ENCODE peak calls at places on chromosomes 3 and 15, in ten cellular contexts. F is mucosa of descending colon, E is left ventricle myocardium inferior, O is thoracic aorta, Y is fibroblast of lung, L is transverse colon, D is aorta, X is lower lobe of right lung, N is right lobe of liver, R is SJSA1. J is an unnamed sample. For H3K36me3, the result is how much of the 10 kb centered on the place peaks cover.

GRCh38 chr15:68061578-68061977 is 7.5 kb downstream of the PIAS1 start:
- DNase-seq in F (no peak), X (no peak), L (no peak), R (no peak), N (no peak), E (no peak), D (no peak), O (no peak), Y (no peak), J (no peak)

GRCh38 chr15:91855684-91856553 is 2.4 kb downstream of the SLCO3A1 start:
- DNase-seq in F (peak), R (no peak), N (no peak), O (no peak), X (peak), E (no peak), D (no peak), L (peak), Y (no peak), J (peak)

GRCh38 chr15:42727740-42728355 is 9.1 kb downstream of the CDAN1 start:
- DNase-seq in R (no peak), N (no peak), D (no peak), F (no peak), E (no peak), Y (no peak), X (peak), O (no peak), L (no peak), J (no peak)

GRCh38 chr3:34864011-34864410 is 775.3 kb upstream of the ARPP21 start:
- DNase-seq in F (no peak), O (no peak), R (no peak), N (no peak), E (no peak), L (no peak), X (no peak), Y (peak), D (no peak), J (peak)

GRCh38 chr3:150721285-150722130 is 17.8 kb upstream of the ERICH6 start:
- DNase-seq in Y (peak), F (no peak), R (peak), N (no peak), O (no peak), D (no peak), E (no peak), X (no peak), L (no peak), J (peak)

GRCh38 chr15:71109890-71110289 is 5.4 kb upstream of the THSD4 start:
- DNase-seq in D (no peak), O (no peak), L (no peak), N (no peak), X (no peak), E (no peak), F (no peak), Y (no peak), R (no peak), J (no peak)

GRCh38 chr3:14460342-14461005 is 58.1 kb downstream of the SLC6A6 start:
- DNase-seq in D (peak), F (peak), L (peak), N (peak), R (peak), E (peak), Y (peak), X (no peak), O (no peak), J (no peak)

GRCh38 chr3:190738756-190739155 is 123.7 kb downstream of the GMNC start:
- DNase-seq in R (no peak), Y (no peak), D (no peak), O (no peak), X (no peak), E (no peak), F (no peak), L (no peak), N (no peak), J (no peak)

GRCh38 chr3:34533468-34533867 is 735.0 kb downstream of the PDCD6IP start:
- DNase-seq in N (no peak), X (no peak), F (no peak), L (no peak), D (no peak), E (no peak), Y (no peak), R (no peak), O (no peak), J (no peak)

GRCh38 chr15:62135532-62136134 is 29.5 kb downstream of the C2CD4B start:
- DNase-seq in D (no peak), R (no peak), E (no peak), O (peak), X (no peak), L (peak), F (no peak), Y (peak), N (peak), J (peak)

GRCh38 chr3:139358857-139359562 is 15.2 kb downstream of the MRPS22 start:
- DNase-seq in F (no peak), D (no peak), Y (no peak), E (no peak), R (no peak), X (no peak), L (no peak), N (no peak), O (no peak), J (no peak)

GRCh38 chr3:159762981-159763465 is 225.6 kb upstream of the IL12A start:
- DNase-seq in N (peak), F (no peak), O (peak), R (peak), Y (peak), D (peak), E (peak), X (peak), L (peak), J (peak)

GRCh38 chr3:65928110-65928509 is 110.6 kb downstream of the MAGI1 start:
- DNase-seq in D (no peak), O (no peak), R (no peak), L (no peak), Y (no peak), N (no peak), X (no peak), E (no peak), F (no peak), J (no peak)

DNA sequence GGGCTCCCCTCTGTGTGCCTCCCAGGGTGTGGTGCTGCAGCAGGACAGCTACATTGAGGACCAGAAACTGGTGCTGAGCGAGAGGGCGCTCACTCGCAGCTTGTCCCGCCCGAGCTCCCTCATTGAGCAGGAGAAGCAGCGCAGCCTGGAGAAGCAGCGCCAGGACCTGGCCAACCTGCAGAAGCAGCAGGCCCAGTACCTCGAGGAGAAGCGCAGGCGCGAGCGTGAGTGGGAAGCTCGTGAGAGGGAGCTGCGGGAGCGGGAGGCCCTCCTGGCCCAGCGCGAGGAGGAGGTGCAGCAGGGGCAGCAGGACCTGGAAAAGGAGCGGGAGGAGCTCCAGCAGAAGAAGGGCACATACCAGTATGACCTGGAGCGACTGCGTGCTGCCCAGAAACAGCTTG is 53.7 kb downstream of the KLHL25 start:
- DNase-seq in L (no peak), E (no peak), O (no peak), N (no peak), F (no peak), R (no peak), X (no peak), Y (no peak), D (no peak), J (no peak)
- H3K36me3 ChIP-seq in L (half or more), E (half or more), O (under half), N (under half), F (under half), R (half or more), X (half or more), Y (under half), D (under half), J (under half)

DNA sequence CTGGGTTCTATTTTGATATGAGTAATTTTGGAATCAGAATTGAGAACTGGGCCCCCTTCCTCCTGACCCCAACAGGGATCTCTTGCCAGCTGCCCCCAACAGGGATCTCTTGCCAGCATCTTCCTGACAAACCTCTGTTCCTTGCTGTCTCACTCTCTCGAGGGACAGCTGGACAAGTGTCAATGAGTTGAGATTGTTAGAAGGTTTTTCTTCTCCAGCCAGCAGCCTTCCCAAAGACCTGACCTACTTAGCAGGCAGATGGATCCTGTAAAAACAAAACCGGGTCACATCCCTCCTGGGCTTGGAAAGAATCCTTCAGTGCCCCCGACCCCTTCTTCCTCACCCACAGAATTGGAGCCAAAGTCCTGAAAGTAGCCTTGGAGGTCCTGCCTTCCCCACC is 21.6 kb downstream of the LIMD1 start:
- DNase-seq in L (no peak), F (no peak), Y (no peak), N (no peak), D (no peak), X (no peak), R (no peak), E (no peak), O (no peak), J (no peak)
- H3K36me3 ChIP-seq in L (under half), F (under half), Y (under half), N (under half), D (under half), X (under half), R (under half), E (under half), O (under half), J (under half)

DNA sequence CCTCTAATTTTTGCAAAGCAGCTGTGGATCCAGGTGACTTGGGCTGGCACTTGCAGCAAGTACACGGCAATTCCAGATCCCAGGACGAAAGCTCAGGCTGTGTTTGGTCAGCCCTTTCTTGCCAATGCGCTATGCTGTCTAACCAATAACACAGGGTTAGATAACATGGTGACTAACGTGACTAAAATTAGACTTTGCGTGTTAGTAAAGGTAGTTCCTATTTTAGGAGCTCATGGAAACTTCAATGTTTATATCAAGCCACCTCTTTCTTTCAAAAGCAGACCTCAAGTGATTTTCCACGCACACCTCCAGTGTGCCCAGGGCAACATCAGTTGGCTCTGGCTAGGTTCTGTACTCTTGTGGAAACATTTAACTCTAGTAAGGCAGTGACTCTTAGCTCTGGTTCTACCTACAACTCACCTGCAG is 32.5 kb downstream of the CDCP1 start:
- DNase-seq in R (no peak), D (no peak), O (no peak), F (no peak), L (no peak), N (no peak), Y (peak), E (no peak), X (no peak), J (no peak)
- H3K36me3 ChIP-seq in R (under half), D (under half), O (under half), F (under half), L (under half), N (under half), Y (under half), E (under half), X (under half), J (under half)

GRCh38 chr15:58921267-58921666 is 12.2 kb downstream of the SLTM start:
- DNase-seq in R (no peak), D (no peak), X (no peak), F (no peak), O (no peak), Y (no peak), N (no peak), L (no peak), E (no peak), J (no peak)
- H3K36me3 ChIP-seq in R (half or more), D (under half), X (under half), F (under half), O (under half), Y (under half), N (under half), L (under half), E (under half), J (under half)

DNA sequence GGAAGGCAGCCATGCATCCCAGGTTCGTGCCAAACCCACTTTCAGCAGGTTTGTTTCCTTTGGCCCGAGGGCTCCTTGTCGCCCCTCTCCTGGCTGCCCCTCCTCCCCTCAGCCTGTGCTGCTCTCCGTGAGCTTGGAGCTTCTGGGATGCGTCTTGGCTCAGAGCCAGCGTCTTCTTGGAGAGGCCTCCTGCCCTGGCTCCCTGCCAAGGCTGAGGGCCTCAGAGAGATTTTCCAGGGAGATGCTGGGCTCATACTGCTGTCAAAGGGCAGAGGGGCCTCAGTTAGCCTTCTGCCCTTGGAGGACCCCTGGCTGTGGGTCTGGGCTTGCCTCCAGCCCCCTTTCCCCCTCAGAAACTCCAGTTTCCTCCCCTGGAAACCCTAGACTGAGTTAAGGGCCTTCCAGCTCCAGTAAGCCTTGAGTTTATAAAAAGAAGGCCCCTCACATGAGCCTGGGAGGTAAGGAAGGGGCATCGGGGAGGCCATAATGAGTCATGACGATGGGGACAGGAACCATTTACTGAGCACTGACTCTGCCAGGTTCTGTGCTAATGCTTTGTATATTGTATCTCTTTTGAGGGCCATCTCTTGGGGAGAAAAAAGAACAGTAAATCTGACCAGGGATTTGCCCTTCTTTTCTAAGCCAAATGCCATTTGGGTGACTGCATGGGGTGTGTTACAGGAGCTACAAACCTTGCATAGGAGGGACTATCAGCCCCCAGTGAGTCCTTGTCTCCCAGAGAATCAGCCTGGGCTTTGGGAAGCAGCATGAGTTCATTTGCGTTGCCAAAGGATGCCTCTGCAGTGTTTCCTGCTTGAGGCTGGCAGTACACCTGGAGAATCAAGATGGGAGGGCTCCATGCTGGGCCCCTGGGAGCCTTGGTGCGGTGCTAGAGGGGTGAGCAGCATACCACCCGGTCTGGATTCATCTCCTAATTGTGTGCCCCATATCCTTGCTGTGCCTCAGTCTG is 49.3 kb upstream of the POLG start:
- DNase-seq in F (peak), L (peak), Y (peak), N (no peak), E (peak), X (no peak), D (peak), O (no peak), R (no peak), J (peak)
- H3K36me3 ChIP-seq in F (under half), L (under half), Y (under half), N (under half), E (under half), X (under half), D (under half), O (under half), R (under half), J (under half)

DNA sequence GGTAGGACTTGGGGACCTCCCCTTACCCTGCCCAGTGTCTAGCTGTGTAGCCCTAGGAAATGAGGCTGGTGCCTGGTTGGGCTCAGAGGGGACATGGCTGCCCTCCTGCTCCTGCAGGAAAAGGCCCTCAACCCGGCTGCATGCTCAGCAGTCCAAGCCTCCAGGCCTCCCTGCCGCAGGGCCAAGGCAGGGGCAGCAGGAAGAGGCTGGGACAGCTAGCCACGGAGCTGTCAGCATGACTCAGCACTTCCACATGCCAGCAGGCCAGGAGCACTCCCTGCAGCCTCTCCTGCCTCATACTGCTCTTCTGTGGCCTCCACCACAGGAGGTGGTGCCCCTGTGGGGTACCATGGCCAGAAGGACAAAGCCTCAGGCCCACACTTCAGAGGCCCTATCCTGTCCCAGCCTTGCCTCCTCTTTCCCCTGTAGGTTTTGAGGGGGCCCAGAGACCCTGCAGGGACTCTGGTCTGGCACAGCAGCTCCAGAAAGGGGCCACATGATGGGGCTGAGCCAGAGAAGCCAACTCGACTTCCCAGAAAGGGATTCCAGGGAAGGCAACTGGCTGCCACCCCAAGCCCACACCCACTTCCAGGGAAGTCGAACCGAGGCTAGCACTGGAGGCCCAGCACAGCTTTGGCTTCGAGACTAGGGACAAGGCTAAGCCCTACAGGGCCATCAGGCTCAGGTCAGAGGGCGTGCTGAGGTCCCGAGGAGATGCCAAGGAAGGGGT is 19.5 kb downstream of the TKT start:
- DNase-seq in F (peak), N (peak), O (no peak), L (peak), X (peak), Y (peak), R (peak), D (peak), E (peak), J (peak)
- H3K36me3 ChIP-seq in F (under half), N (under half), O (half or more), L (under half), X (half or more), Y (half or more), R (half or more), D (under half), E (half or more), J (half or more)

GRCh38 chr3:172300862-172301261 is 147.4 kb downstream of the GHSR start:
- DNase-seq in N (no peak), E (no peak), D (no peak), F (no peak), R (no peak), X (no peak), Y (no peak), L (no peak), O (no peak), J (no peak)

GRCh38 chr3:172305552-172305951 is 142.7 kb downstream of the GHSR start:
- DNase-seq in L (peak), Y (peak), X (no peak), N (no peak), O (no peak), F (no peak), D (no peak), R (no peak), E (no peak), J (peak)

GRCh38 chr3:172302176-172302575 is 146.1 kb downstream of the GHSR start:
- DNase-seq in X (no peak), L (no peak), Y (no peak), O (no peak), F (no peak), N (no peak), D (no peak), R (no peak), E (no peak), J (no peak)

GRCh38 chr3:172303941-172304558 is 144.2 kb downstream of the GHSR start:
- DNase-seq in X (no peak), N (no peak), R (no peak), L (no peak), F (no peak), D (no peak), E (no peak), O (no peak), Y (no peak), J (no peak)

GRCh38 chr3:172303181-172303580 is 145.1 kb downstream of the GHSR start:
- DNase-seq in N (no peak), F (no peak), X (no peak), E (no peak), D (no peak), Y (no peak), L (no peak), O (no peak), R (no peak), J (no peak)
- H3K36me3 ChIP-seq in N (under half), F (under half), X (half or more), E (under half), D (under half), Y (under half), L (under half), O (under half), R (under half), J (under half)

GRCh38 chr15:28260722-28261121 is 61.3 kb downstream of the HERC2 start:
- DNase-seq in F (no peak), R (no peak), L (no peak), X (no peak), E (peak), Y (no peak), N (no peak), O (no peak), D (no peak), J (no peak)

GRCh38 chr15:28267727-28268126 is 54.3 kb downstream of the HERC2 start:
- DNase-seq in D (no peak), F (no peak), E (no peak), Y (no peak), X (no peak), R (no peak), O (no peak), N (no peak), L (no peak), J (no peak)

GRCh38 chr15:28262438-28262837 is 59.5 kb downstream of the HERC2 start:
- DNase-seq in E (no peak), D (no peak), Y (no peak), L (no peak), O (no peak), F (no peak), X (no peak), N (no peak), R (no peak), J (no peak)

GRCh38 chr15:28265334-28266019 is 56.5 kb downstream of the HERC2 start:
- DNase-seq in X (no peak), E (no peak), L (no peak), F (no peak), Y (no peak), N (no peak), R (no peak), O (no peak), D (no peak), J (no peak)

DNA sequence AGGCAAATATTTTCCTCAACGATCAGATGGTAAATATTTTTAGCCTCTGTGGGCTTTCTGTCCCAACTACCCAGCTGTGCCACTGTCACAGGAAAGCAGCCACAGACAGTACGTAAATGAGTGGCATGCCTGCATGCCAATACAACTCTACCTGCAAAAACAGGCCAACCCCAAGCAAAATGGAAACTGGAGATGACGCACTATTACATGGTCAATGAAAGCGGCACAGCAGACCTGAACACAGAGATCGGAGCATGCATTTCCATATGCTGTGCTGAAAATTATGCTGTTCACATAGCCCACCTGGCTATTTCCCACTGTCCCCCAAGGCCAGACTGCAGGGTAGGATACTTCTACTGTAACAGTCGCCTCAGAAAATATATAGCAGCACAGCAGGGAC is 57.8 kb downstream of the HERC2 start:
- DNase-seq in N (no peak), R (no peak), Y (no peak), F (no peak), O (no peak), L (no peak), E (no peak), X (no peak), D (no peak), J (no peak)
- H3K36me3 ChIP-seq in N (under half), R (half or more), Y (under half), F (under half), O (under half), L (under half), E (half or more), X (half or more), D (under half), J (under half)

J was measured in bronchial epithelial cell.